ENCODE peak calls at places on chromosomes 11 and 22, in six cellular contexts. One of them, this sample, is unnamed.

GRCh38 chr22:40394607-40395006 is 24.2 kb downstream of the SGSM3 start:
- DNase-seq in HEK293T: no peak
- DNase-seq in sigmoid colon: no peak
- DNase-seq in effector memory CD8-positive, alpha-beta T cell: no peak
- DNase-seq in stomach: no peak
- DNase-seq in MCF 10A: no peak
- DNase-seq in this sample: no peak

GRCh38 chr11:16171882-16172281 is 184.5 kb downstream of the SOX6 start:
- DNase-seq in sigmoid colon: no peak
- DNase-seq in stomach: no peak
- DNase-seq in effector memory CD8-positive, alpha-beta T cell: no peak
- DNase-seq in HEK293T: no peak
- DNase-seq in MCF 10A: no peak
- DNase-seq in this sample: no peak

GRCh38 chr11:62580959-62581715 is 7.4 kb upstream of the EEF1G start:
- DNase-seq in HEK293T: no peak
- DNase-seq in stomach: no peak
- DNase-seq in effector memory CD8-positive, alpha-beta T cell: no peak
- DNase-seq in MCF 10A: no peak
- DNase-seq in sigmoid colon: no peak
- DNase-seq in this sample: no peak

GRCh38 chr22:35620624-35621245 is 3.6 kb upstream of the MB start:
- DNase-seq in HEK293T: no peak
- DNase-seq in MCF 10A: no peak
- DNase-seq in sigmoid colon: peak; percentile 86
- DNase-seq in stomach: no peak
- DNase-seq in effector memory CD8-positive, alpha-beta T cell: no peak
- DNase-seq in this sample: no peak

GRCh38 chr11:88538088-88538487 is 200.6 kb upstream of the CTSC start:
- DNase-seq in HEK293T: no peak
- DNase-seq in MCF 10A: peak; percentile 75
- DNase-seq in stomach: no peak
- DNase-seq in sigmoid colon: no peak
- DNase-seq in effector memory CD8-positive, alpha-beta T cell: no peak
- DNase-seq in this sample: no peak

GRCh38 chr11:119319702-119320592 is 3.0 kb upstream of the MCAM start:
- DNase-seq in stomach: no peak
- DNase-seq in effector memory CD8-positive, alpha-beta T cell: no peak
- DNase-seq in MCF 10A: no peak
- DNase-seq in sigmoid colon: peak; percentile 71
- DNase-seq in HEK293T: no peak
- DNase-seq in this sample: no peak

GRCh38 chr22:42820075-42820763 is 36.9 kb downstream of the ARFGAP3 start:
- DNase-seq in MCF 10A: peak; percentile 73
- DNase-seq in stomach: no peak
- DNase-seq in HEK293T: peak; percentile 41
- DNase-seq in effector memory CD8-positive, alpha-beta T cell: no peak
- DNase-seq in sigmoid colon: no peak
- DNase-seq in this sample: no peak

GRCh38 chr22:42805016-42805997 is 51.8 kb downstream of the ARFGAP3 start:
- DNase-seq in stomach: peak; percentile 89
- DNase-seq in effector memory CD8-positive, alpha-beta T cell: no peak
- DNase-seq in sigmoid colon: peak; percentile 68
- DNase-seq in HEK293T: no peak
- DNase-seq in MCF 10A: peak; percentile 90
- DNase-seq in this sample: no peak

GRCh38 chr22:19852177-19852781 is 2.4 kb downstream of the GNB1L start:
- DNase-seq in HEK293T: no peak
- DNase-seq in MCF 10A: no peak
- DNase-seq in sigmoid colon: peak; percentile 69
- DNase-seq in stomach: no peak
- DNase-seq in effector memory CD8-positive, alpha-beta T cell: no peak
- DNase-seq in this sample: no peak

GRCh38 chr11:117421041-117421440 is 93.4 kb downstream of the CEP164 start:
- DNase-seq in MCF 10A: no peak
- DNase-seq in effector memory CD8-positive, alpha-beta T cell: no peak
- DNase-seq in HEK293T: no peak
- DNase-seq in stomach: peak; percentile 22
- DNase-seq in sigmoid colon: peak; percentile 53
- DNase-seq in this sample: no peak

GRCh38 chr11:120801801-120802689 is 221.9 kb upstream of the TBCEL start:
- DNase-seq in effector memory CD8-positive, alpha-beta T cell: peak; percentile 49
- DNase-seq in MCF 10A: peak; percentile 60
- DNase-seq in stomach: peak; percentile 68
- DNase-seq in sigmoid colon: peak; percentile 72
- DNase-seq in HEK293T: peak; percentile 81
- DNase-seq in this sample: peak; percentile 38

GRCh38 chr11:62005231-62005661 is 37.8 kb upstream of the FTH1 start:
- DNase-seq in HEK293T: no peak
- DNase-seq in effector memory CD8-positive, alpha-beta T cell: no peak
- DNase-seq in sigmoid colon: no peak
- DNase-seq in stomach: no peak
- DNase-seq in MCF 10A: no peak
- DNase-seq in this sample: no peak

GRCh38 chr11:61753672-61754071 is 1.2 kb downstream of the MYRF start:
- DNase-seq in sigmoid colon: no peak
- DNase-seq in stomach: no peak
- DNase-seq in effector memory CD8-positive, alpha-beta T cell: no peak
- DNase-seq in MCF 10A: no peak
- DNase-seq in HEK293T: no peak
- DNase-seq in this sample: no peak

GRCh38 chr11:62789576-62789975 is 2.2 kb downstream of the TMEM223 start:
- DNase-seq in sigmoid colon: no peak
- DNase-seq in effector memory CD8-positive, alpha-beta T cell: no peak
- DNase-seq in HEK293T: no peak
- DNase-seq in MCF 10A: no peak
- DNase-seq in stomach: no peak
- DNase-seq in this sample: no peak

GRCh38 chr11:107538239-107538638 is 27.3 kb downstream of the ALKBH8 start:
- DNase-seq in stomach: no peak
- DNase-seq in effector memory CD8-positive, alpha-beta T cell: no peak
- DNase-seq in sigmoid colon: no peak
- DNase-seq in MCF 10A: no peak
- DNase-seq in HEK293T: no peak
- DNase-seq in this sample: no peak

GRCh38 chr11:65563606-65564005 is 5.4 kb upstream of the LTBP3 start:
- DNase-seq in effector memory CD8-positive, alpha-beta T cell: no peak
- DNase-seq in stomach: no peak
- DNase-seq in sigmoid colon: no peak
- DNase-seq in HEK293T: no peak
- DNase-seq in MCF 10A: no peak
- DNase-seq in this sample: no peak

GRCh38 chr22:26709617-26710390 is 52.4 kb downstream of the MIAT start:
- DNase-seq in stomach: no peak
- DNase-seq in effector memory CD8-positive, alpha-beta T cell: no peak
- DNase-seq in MCF 10A: peak; percentile 28
- DNase-seq in sigmoid colon: no peak
- DNase-seq in HEK293T: no peak
- DNase-seq in this sample: no peak

GRCh38 chr11:47003180-47003877 is 66.8 kb downstream of the CSTPP1 start:
- DNase-seq in HEK293T: no peak
- DNase-seq in sigmoid colon: no peak
- DNase-seq in effector memory CD8-positive, alpha-beta T cell: no peak
- DNase-seq in stomach: no peak
- DNase-seq in MCF 10A: peak; percentile 15
- DNase-seq in this sample: no peak

GRCh38 chr11:12122083-12122482 is 11.7 kb downstream of the MICAL2 start:
- DNase-seq in MCF 10A: peak; percentile 52
- DNase-seq in effector memory CD8-positive, alpha-beta T cell: no peak
- DNase-seq in sigmoid colon: no peak
- DNase-seq in HEK293T: peak; percentile 46
- DNase-seq in stomach: no peak
- DNase-seq in this sample: no peak

GRCh38 chr11:64844330-64845124 is at the start of gene CDC42BPG:
- DNase-seq in sigmoid colon: no peak
- DNase-seq in stomach: peak; percentile 92
- DNase-seq in MCF 10A: peak; percentile 81
- DNase-seq in HEK293T: peak; percentile 80
- DNase-seq in effector memory CD8-positive, alpha-beta T cell: peak; percentile 64
- DNase-seq in this sample: no peak

GRCh38 chr22:50720301-50720845 is 17.6 kb upstream of the ACR start:
- DNase-seq in stomach: no peak
- DNase-seq in MCF 10A: no peak
- DNase-seq in sigmoid colon: no peak
- DNase-seq in effector memory CD8-positive, alpha-beta T cell: no peak
- DNase-seq in HEK293T: no peak
- DNase-seq in this sample: no peak

GRCh38 chr11:109604506-109604905 is 182.5 kb downstream of the C11orf87 start:
- DNase-seq in stomach: no peak
- DNase-seq in sigmoid colon: no peak
- DNase-seq in MCF 10A: peak; percentile 49
- DNase-seq in effector memory CD8-positive, alpha-beta T cell: no peak
- DNase-seq in HEK293T: no peak
- DNase-seq in this sample: no peak

GRCh38 chr11:132942611-132943324 is 589.5 kb downstream of the OPCML start:
- DNase-seq in effector memory CD8-positive, alpha-beta T cell: no peak
- DNase-seq in HEK293T: no peak
- DNase-seq in stomach: no peak
- DNase-seq in sigmoid colon: no peak
- DNase-seq in MCF 10A: no peak
- DNase-seq in this sample: no peak

GRCh38 chr22:43345761-43346261 is 2.6 kb upstream of the SCUBE1 start:
- DNase-seq in sigmoid colon: no peak
- DNase-seq in effector memory CD8-positive, alpha-beta T cell: no peak
- DNase-seq in MCF 10A: peak; percentile 4
- DNase-seq in HEK293T: no peak
- DNase-seq in stomach: no peak
- DNase-seq in this sample: no peak

GRCh38 chr22:45999379-45999971 is 22.5 kb upstream of the WNT7B start:
- DNase-seq in stomach: no peak
- DNase-seq in MCF 10A: no peak
- DNase-seq in effector memory CD8-positive, alpha-beta T cell: no peak
- DNase-seq in sigmoid colon: peak; percentile 57
- DNase-seq in HEK293T: no peak
- DNase-seq in this sample: no peak

GRCh38 chr11:95442531-95443050 is 211.6 kb upstream of the SESN3 start:
- DNase-seq in HEK293T: no peak
- DNase-seq in stomach: no peak
- DNase-seq in effector memory CD8-positive, alpha-beta T cell: no peak
- DNase-seq in MCF 10A: no peak
- DNase-seq in sigmoid colon: no peak
- DNase-seq in this sample: no peak

GRCh38 chr11:45777127-45777969 is 27.6 kb upstream of the SLC35C1 start:
- DNase-seq in sigmoid colon: no peak
- DNase-seq in MCF 10A: no peak
- DNase-seq in stomach: peak; percentile 15
- DNase-seq in effector memory CD8-positive, alpha-beta T cell: no peak
- DNase-seq in HEK293T: no peak
- DNase-seq in this sample: no peak

GRCh38 chr11:88231894-88232482 is 56.7 kb upstream of the RAB38 start:
- DNase-seq in HEK293T: peak; percentile 45
- DNase-seq in effector memory CD8-positive, alpha-beta T cell: peak; percentile 27
- DNase-seq in MCF 10A: peak; percentile 59
- DNase-seq in sigmoid colon: no peak
- DNase-seq in stomach: no peak
- DNase-seq in this sample: peak; percentile 9

GRCh38 chr22:38965614-38966378 is 8.4 kb downstream of the APOBEC3A start:
- DNase-seq in sigmoid colon: no peak
- DNase-seq in MCF 10A: no peak
- DNase-seq in stomach: no peak
- DNase-seq in effector memory CD8-positive, alpha-beta T cell: no peak
- DNase-seq in HEK293T: no peak
- DNase-seq in this sample: no peak

GRCh38 chr22:19799322-19800190 is 39.0 kb downstream of the TBX1 start:
- DNase-seq in effector memory CD8-positive, alpha-beta T cell: no peak
- DNase-seq in HEK293T: no peak
- DNase-seq in MCF 10A: no peak
- DNase-seq in stomach: no peak
- DNase-seq in sigmoid colon: peak; percentile 75
- DNase-seq in this sample: no peak

GRCh38 chr11:134288486-134288885 is 12.3 kb downstream of the GLB1L3 start:
- DNase-seq in effector memory CD8-positive, alpha-beta T cell: no peak
- DNase-seq in MCF 10A: no peak
- DNase-seq in stomach: no peak
- DNase-seq in sigmoid colon: no peak
- DNase-seq in HEK293T: no peak
- DNase-seq in this sample: no peak

GRCh38 chr11:119709638-119710346 is 19.2 kb downstream of the NECTIN1 start:
- DNase-seq in MCF 10A: no peak
- DNase-seq in HEK293T: no peak
- DNase-seq in stomach: no peak
- DNase-seq in sigmoid colon: no peak
- DNase-seq in effector memory CD8-positive, alpha-beta T cell: no peak
- DNase-seq in this sample: peak; percentile 67

GRCh38 chr11:57641426-57641825 is 8.3 kb downstream of the YPEL4 start:
- DNase-seq in stomach: no peak
- DNase-seq in HEK293T: peak; percentile 49
- DNase-seq in sigmoid colon: no peak
- DNase-seq in effector memory CD8-positive, alpha-beta T cell: no peak
- DNase-seq in MCF 10A: peak; percentile 63
- DNase-seq in this sample: no peak

GRCh38 chr11:59753650-59754493 is 1.3 kb upstream of the STX3 start:
- DNase-seq in sigmoid colon: peak; percentile 92
- DNase-seq in stomach: peak; percentile 90
- DNase-seq in HEK293T: peak; percentile 87
- DNase-seq in MCF 10A: peak; percentile 83
- DNase-seq in effector memory CD8-positive, alpha-beta T cell: peak; percentile 81
- DNase-seq in this sample: no peak

GRCh38 chr11:58575377-58576020 is at the start of gene LPXN:
- DNase-seq in MCF 10A: peak; percentile 24
- DNase-seq in sigmoid colon: no peak
- DNase-seq in effector memory CD8-positive, alpha-beta T cell: peak; percentile 61
- DNase-seq in stomach: no peak
- DNase-seq in HEK293T: no peak
- DNase-seq in this sample: no peak

GRCh38 chr11:116960916-116961315 is 123.5 kb upstream of the APOA1 start:
- DNase-seq in effector memory CD8-positive, alpha-beta T cell: no peak
- DNase-seq in stomach: no peak
- DNase-seq in sigmoid colon: no peak
- DNase-seq in MCF 10A: peak; percentile 63
- DNase-seq in HEK293T: no peak
- DNase-seq in this sample: no peak

GRCh38 chr22:27639180-27640086 is 162.1 kb downstream of the MN1 start:
- DNase-seq in MCF 10A: no peak
- DNase-seq in sigmoid colon: no peak
- DNase-seq in HEK293T: no peak
- DNase-seq in stomach: no peak
- DNase-seq in effector memory CD8-positive, alpha-beta T cell: no peak
- DNase-seq in this sample: no peak

GRCh38 chr22:39528080-39528661 is 4.4 kb downstream of the RPS19BP1 start:
- DNase-seq in HEK293T: no peak
- DNase-seq in MCF 10A: no peak
- DNase-seq in stomach: no peak
- DNase-seq in effector memory CD8-positive, alpha-beta T cell: no peak
- DNase-seq in sigmoid colon: no peak
- DNase-seq in this sample: no peak